ENCODE peak calls at places on chromosomes 11 and 22, in seven cellular contexts. N, H, S, B, V, W and K are unnamed samples.

GRCh38 chr22:27419473-27419872 is 382.1 kb downstream of the MN1 start:
- DNase-seq in N (no peak), H (no peak), S (peak), B (no peak), V (no peak), W (peak), K (no peak)

GRCh38 chr11:23314162-23314561 is 453.9 kb upstream of the CCDC179 start:
- DNase-seq in N (no peak), H (no peak), S (no peak), B (no peak), V (no peak), W (no peak), K (no peak)

GRCh38 chr11:117928818-117929567 is at the start of gene TMPRSS13:
- DNase-seq in N (no peak), H (no peak), S (no peak), B (peak), V (no peak), W (no peak), K (no peak)

GRCh38 chr11:63508009-63508408 is 2.1 kb downstream of the LGALS12 start:
- DNase-seq in N (no peak), H (peak), S (no peak), B (no peak), V (no peak), W (no peak), K (no peak)

GRCh38 chr11:63919267-63920125 is 2.5 kb upstream of the RCOR2 start:
- DNase-seq in N (no peak), H (peak), S (no peak), B (no peak), V (no peak), W (no peak), K (no peak)

GRCh38 chr22:38872172-38872830 is at the start of gene CBX6:
- DNase-seq in N (peak), H (peak), S (peak), B (peak), V (peak), W (peak), K (peak)

GRCh38 chr11:32870676-32871075 is 21.9 kb upstream of the QSER1 start:
- DNase-seq in N (no peak), H (no peak), S (no peak), B (no peak), V (no peak), W (no peak), K (no peak)

GRCh38 chr22:39238966-39239510 is 5.7 kb downstream of the PDGFB start:
- DNase-seq in N (no peak), H (no peak), S (no peak), B (no peak), V (no peak), W (no peak), K (no peak)

GRCh38 chr11:92219476-92219875 is 5.1 kb upstream of the FAT3 start:
- DNase-seq in N (no peak), H (no peak), S (no peak), B (no peak), V (no peak), W (no peak), K (no peak)

GRCh38 chr11:92224394-92225205 is at the start of gene FAT3:
- DNase-seq in N (peak), H (no peak), S (peak), B (peak), V (no peak), W (peak), K (no peak)

GRCh38 chr11:92225206-92225562 is 566 bp downstream of the FAT3 start:
- DNase-seq in N (peak), H (no peak), S (no peak), B (peak), V (no peak), W (no peak), K (no peak)

GRCh38 chr11:92225563-92226308 is 1.1 kb downstream of the FAT3 start:
- DNase-seq in N (peak), H (no peak), S (no peak), B (peak), V (peak), W (no peak), K (no peak)

DNA sequence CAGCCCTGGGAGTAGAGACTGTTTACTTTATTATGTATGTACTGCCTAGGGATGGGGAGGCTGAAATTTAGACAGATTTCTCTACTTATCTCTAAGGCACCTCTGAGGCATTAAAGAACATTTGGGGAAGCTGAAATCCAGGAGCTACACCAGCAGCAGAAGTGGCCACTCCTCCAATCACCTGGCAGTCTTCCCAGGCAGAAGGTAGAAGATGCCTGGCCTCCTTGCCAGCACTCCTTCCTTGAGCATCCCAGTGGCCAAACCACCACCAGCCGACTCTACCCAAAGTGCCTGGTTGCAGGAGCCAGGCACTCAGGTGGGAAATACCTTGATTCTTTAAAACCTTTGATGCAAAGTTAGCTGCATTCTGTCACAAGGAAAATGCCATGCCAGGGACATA is 1.9 kb upstream of the FAT3 start:
- DNase-seq in N (no peak), H (no peak), S (no peak), B (no peak), V (no peak), W (no peak), K (no peak)
- H3K4me3 ChIP-seq in N (no peak), H (no peak), S (no peak), B (no peak), V (no peak), W (no peak), K (no peak)

GRCh38 chr22:46982635-46983034 is 220.2 kb downstream of the TBC1D22A start:
- DNase-seq in N (no peak), H (no peak), S (no peak), B (no peak), V (no peak), W (no peak), K (no peak)

GRCh38 chr22:46986788-46987187 is 224.3 kb downstream of the TBC1D22A start:
- DNase-seq in N (no peak), H (no peak), S (no peak), B (peak), V (no peak), W (no peak), K (no peak)

GRCh38 chr22:46983046-46983445 is 220.6 kb downstream of the TBC1D22A start:
- DNase-seq in N (no peak), H (no peak), S (no peak), B (no peak), V (no peak), W (no peak), K (no peak)

GRCh38 chr22:46984751-46985506 is 222.5 kb downstream of the TBC1D22A start:
- DNase-seq in N (peak), H (no peak), S (peak), B (peak), V (no peak), W (peak), K (no peak)

DNA sequence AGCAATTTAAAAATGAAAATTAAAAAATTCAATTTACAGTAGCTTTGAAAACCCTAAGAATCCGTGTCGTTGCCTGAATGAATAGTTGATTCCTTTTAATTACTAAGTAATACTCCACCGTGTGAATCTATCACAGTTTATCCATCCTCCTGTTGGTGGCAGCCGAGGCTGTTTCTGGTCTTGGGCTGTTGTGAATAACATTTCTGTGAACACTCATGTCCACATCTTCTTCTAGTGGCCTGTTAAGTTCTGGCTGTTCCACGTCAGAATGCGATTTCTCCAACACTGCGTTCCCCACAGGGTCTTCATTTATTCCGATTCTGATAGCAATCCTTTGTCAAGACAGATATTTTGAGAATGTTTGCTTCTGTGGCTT is 223.0 kb downstream of the TBC1D22A start:
- DNase-seq in N (no peak), H (no peak), S (peak), B (no peak), V (no peak), W (no peak), K (no peak)
- TF ChIP-seq CTCF in N (peak), H (no peak), S (no peak), B (no peak), V (no peak), W (peak), K (no peak)

GRCh38 chr11:41498726-41499125 is 39.3 kb upstream of the LRRC4C start:
- DNase-seq in N (no peak), H (no peak), S (no peak), B (no peak), V (no peak), W (peak), K (no peak)
- H3K4me3 ChIP-seq in N (no peak), H (no peak), S (no peak), B (no peak), V (no peak), W (no peak), K (no peak)

DNA sequence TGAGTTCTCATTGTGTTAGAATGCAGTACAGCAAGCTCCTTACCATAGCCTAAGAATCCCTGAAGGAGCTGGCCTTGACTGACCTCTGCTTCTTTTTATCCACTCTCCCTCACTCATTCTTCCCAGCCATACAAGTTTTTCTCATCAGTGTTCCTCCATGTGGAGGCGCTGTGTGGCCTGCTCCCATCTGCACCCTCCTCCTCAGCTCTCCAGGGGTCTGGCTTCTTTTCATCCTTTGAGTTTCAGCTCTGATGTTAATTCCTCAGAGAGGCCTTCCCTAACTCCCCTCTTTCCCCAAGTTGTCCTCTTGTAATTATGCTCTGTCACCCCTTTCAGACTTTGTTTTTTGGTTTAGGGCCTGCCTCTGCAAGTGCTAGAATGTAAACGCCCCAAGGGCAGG is 144.8 kb downstream of the WNT7B start:
- DNase-seq in N (no peak), H (no peak), S (no peak), B (no peak), V (no peak), W (no peak), K (no peak)
- TF ChIP-seq CTCF in N (no peak), H (no peak), S (peak), B (no peak), V (no peak), W (no peak), K (no peak)

GRCh38 chr11:472816-473215 is 22.7 kb downstream of the PTDSS2 start:
- DNase-seq in N (peak), H (peak), S (no peak), B (no peak), V (no peak), W (no peak), K (no peak)

GRCh38 chr11:469684-470667 is 19.9 kb downstream of the PTDSS2 start:
- DNase-seq in N (peak), H (peak), S (peak), B (peak), V (peak), W (peak), K (no peak)

GRCh38 chr11:473415-473814 is 23.3 kb downstream of the PTDSS2 start:
- DNase-seq in N (peak), H (peak), S (no peak), B (no peak), V (no peak), W (no peak), K (no peak)

GRCh38 chr11:472272-472671 is 22.2 kb downstream of the PTDSS2 start:
- DNase-seq in N (peak), H (peak), S (no peak), B (no peak), V (no peak), W (no peak), K (no peak)

DNA sequence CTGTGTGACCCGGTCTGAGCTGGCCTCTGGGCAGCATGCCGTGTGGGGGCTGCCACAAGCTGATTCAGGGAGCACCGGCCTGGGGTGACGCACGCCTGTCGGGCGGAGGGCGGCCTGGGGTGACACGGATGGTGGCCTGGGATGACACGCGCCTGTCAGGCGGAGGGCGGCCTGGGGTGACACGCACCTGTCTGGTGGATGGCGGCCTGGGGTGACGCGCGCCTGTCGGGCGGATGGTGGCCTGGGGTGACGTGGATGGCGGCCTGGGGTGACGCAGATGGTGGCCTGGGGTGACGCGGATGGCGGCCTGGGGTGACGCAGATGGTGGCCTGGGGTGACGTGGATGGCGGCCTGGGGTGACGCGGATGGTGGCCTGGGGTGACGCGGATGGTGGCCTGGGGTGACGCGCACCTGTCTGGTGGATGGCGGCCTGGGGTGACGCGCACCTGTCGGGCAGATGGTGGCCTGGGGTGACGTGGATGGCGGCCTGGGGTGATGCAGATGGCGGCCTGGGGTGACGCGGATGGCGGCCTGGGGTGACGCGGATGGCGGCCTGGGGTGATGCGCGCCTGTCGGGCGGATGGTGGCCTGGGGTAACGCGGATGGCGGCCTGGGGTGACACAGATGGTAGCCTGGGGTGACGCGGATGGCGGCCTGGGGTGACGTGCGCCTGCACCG is 21.5 kb downstream of the PTDSS2 start:
- DNase-seq in N (peak), H (peak), S (no peak), B (no peak), V (no peak), W (no peak), K (no peak)
- H3K4me3 ChIP-seq in N (no peak), H (no peak), S (no peak), B (no peak), V (no peak), W (no peak), K (no peak)

GRCh38 chr22:50206599-50206998 is 5.8 kb downstream of the SELENOO start:
- DNase-seq in N (no peak), H (peak), S (peak), B (peak), V (no peak), W (peak), K (no peak)
- TF ChIP-seq CTCF in N (peak), H (peak), S (peak), B (peak), V (no peak), W (peak), K (peak)

GRCh38 chr11:46674463-46675287 is 25.7 kb downstream of the ARHGAP1 start:
- DNase-seq in N (peak), H (no peak), S (no peak), B (peak), V (no peak), W (no peak), K (no peak)
- H3K4me3 ChIP-seq in N (no peak), H (no peak), S (no peak), B (no peak), V (no peak), W (no peak), K (no peak)

DNA sequence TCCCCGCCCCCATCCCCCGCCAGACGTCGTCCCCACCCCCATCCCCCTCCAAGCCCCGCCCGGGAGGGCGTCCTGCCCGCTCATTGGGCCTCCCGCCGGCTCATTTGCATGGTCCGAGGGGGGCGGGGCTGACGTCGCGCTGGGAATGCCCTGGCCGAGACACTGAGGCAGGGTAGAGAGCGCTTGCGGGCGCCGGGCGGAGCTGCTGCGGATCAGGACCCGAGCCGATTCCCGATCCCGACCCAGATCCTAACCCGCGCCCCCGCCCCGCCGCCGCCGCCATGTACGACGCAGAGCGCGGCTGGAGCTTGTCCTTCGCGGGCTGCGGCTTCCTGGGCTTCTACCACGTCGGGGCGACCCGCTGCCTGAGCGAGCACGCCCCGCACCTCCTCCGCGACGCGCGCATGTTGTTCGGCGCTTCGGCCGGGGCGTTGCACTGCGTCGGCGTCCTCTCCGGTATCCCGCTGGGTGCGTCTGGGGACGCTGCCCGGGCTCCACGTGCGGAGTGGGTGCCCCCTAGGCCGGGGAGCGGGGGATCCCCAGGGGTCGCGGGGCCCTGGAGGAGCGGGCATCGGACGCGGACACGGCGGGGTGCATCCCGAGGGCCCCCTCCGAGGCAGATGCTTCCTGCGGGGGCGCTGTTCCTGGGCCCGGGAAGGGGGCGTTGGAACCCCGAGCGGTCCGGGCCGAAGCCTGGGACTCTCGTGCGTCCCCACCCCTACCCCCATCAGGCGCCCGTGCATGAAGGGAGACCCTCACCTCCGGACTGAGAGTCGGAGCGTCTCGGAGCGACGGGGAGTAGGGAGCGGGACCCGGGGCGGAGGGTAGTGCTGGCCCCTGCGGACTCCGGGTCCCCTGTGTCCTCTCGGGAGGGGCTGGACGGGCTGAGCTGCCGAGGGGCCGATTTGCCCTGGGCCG is at the start of gene PNPLA3:
- DNase-seq in N (peak), H (peak), S (peak), B (peak), V (peak), W (peak), K (no peak)
- TF ChIP-seq CTCF in N (peak), H (no peak), S (peak), B (no peak), V (no peak), W (peak), K (no peak)

DNA sequence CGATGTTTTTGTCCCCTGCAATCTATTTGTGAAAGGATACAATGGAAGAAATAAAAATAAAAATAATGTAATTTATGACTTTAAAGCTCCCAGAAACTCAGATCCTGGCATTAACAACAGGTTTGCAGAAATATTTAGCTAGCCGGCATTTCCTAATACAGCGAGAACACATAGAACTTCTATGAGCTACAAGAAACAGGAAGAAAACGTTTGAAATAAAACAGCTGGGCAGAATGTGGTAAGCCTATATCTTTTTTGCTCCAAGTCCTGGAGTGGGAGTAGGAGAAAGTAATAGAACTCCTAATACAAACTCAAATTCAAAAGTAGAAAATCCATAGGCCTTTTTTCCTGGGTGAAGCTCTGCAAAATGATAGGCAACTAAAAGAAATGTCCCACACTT is 29.6 kb upstream of the FIBIN start:
- DNase-seq in N (no peak), H (no peak), S (no peak), B (no peak), V (no peak), W (no peak), K (no peak)
- H3K4me3 ChIP-seq in N (no peak), H (no peak), S (no peak), B (no peak), V (no peak), W (no peak), K (no peak)

GRCh38 chr11:75328426-75329277 is 22.8 kb downstream of the ARRB1 start:
- DNase-seq in N (no peak), H (peak), S (peak), B (no peak), V (peak), W (peak), K (no peak)
- TF ChIP-seq CTCF in N (peak), H (peak), S (peak), B (peak), V (peak), W (peak), K (peak)